ENCODE peak calls at places on chromosomes 3 and 15, in nine cellular contexts. P is AG09319; S is cardiac fibroblast; T is heart right ventricle; A is brain microvascular endothelial cell; H is right atrium auricular region; M is GM13977; F is GM10248; D is CD4-positive, alpha-beta T cell. G is an unnamed sample.

GRCh38 chr3:127951276-127951675 is 36.2 kb downstream of the KBTBD12 start:
- DNase-seq in P (no peak), S (peak; percentile 65), T (no peak), A (peak; percentile 32), H (no peak), M (no peak), F (no peak), D (no peak), G (no peak)

GRCh38 chr3:17183951-17184550 is 299.3 kb downstream of the PLCL2 start:
- DNase-seq in P (no peak), S (peak; percentile 69), T (no peak), A (no peak), H (no peak), M (no peak), F (no peak), D (no peak), G (peak; percentile 48)

GRCh38 chr15:57694264-57694663 is 12.2 kb upstream of the POLR2M start:
- DNase-seq in P (no peak), S (no peak), T (no peak), A (no peak), H (no peak), M (no peak), F (no peak), D (no peak), G (no peak)

GRCh38 chr3:56137406-56137805 is 330.9 kb downstream of the ERC2 start:
- DNase-seq in P (no peak), S (peak; percentile 67), T (no peak), A (peak; percentile 73), H (no peak), M (no peak), F (no peak), D (no peak), G (no peak)

GRCh38 chr15:70505411-70505919 is 257.9 kb downstream of the UACA start:
- DNase-seq in P (no peak), S (peak; percentile 86), T (no peak), A (peak; percentile 82), H (no peak), M (no peak), F (no peak), D (no peak), G (peak; percentile 97)

GRCh38 chr3:140365872-140366697 is 311.8 kb upstream of the TRIM42 start:
- DNase-seq in P (no peak), S (no peak), T (no peak), A (no peak), H (no peak), M (no peak), F (no peak), D (no peak), G (no peak)

GRCh38 chr3:65729973-65730372 is 308.7 kb downstream of the MAGI1 start:
- DNase-seq in P (no peak), S (peak; percentile 18), T (no peak), A (no peak), H (no peak), M (no peak), F (no peak), D (no peak), G (no peak)

GRCh38 chr3:115588201-115588600 is 35.1 kb upstream of the GAP43 start:
- DNase-seq in P (no peak), S (no peak), T (no peak), A (no peak), H (no peak), M (no peak), F (no peak), D (no peak), G (no peak)

GRCh38 chr15:51755790-51756189 is 4.4 kb downstream of the TMOD2 start:
- DNase-seq in P (no peak), S (no peak), T (no peak), A (no peak), H (no peak), M (no peak), F (no peak), D (no peak), G (no peak)

GRCh38 chr3:116253511-116253910 is 191.8 kb downstream of the LSAMP start:
- DNase-seq in P (no peak), S (no peak), T (no peak), A (no peak), H (no peak), M (no peak), F (no peak), D (no peak), G (no peak)

GRCh38 chr3:108346301-108346989 is 50.1 kb downstream of the HHLA2 start:
- DNase-seq in P (no peak), S (peak; percentile 19), T (no peak), A (no peak), H (no peak), M (no peak), F (no peak), D (no peak), G (no peak)

GRCh38 chr3:179513867-179514266 is 48.9 kb upstream of the ACTL6A start:
- DNase-seq in P (no peak), S (peak; percentile 13), T (no peak), A (peak; percentile 23), H (no peak), M (no peak), F (no peak), D (no peak), G (peak; percentile 49)

GRCh38 chr3:137787520-137787919 is 23.4 kb downstream of the SOX14 start:
- DNase-seq in P (no peak), S (no peak), T (no peak), A (no peak), H (no peak), M (no peak), F (no peak), D (no peak), G (no peak)

GRCh38 chr3:137796993-137797392 is 32.9 kb downstream of the SOX14 start:
- DNase-seq in P (no peak), S (no peak), T (no peak), A (no peak), H (no peak), M (no peak), F (no peak), D (no peak), G (no peak)

GRCh38 chr3:137792633-137793271 is 28.6 kb downstream of the SOX14 start:
- DNase-seq in P (no peak), S (peak; percentile 59), T (no peak), A (peak; percentile 34), H (no peak), M (peak; percentile 15), F (no peak), D (no peak), G (no peak)
- TF ChIP-seq CTCF in P (peak; percentile 25), S (peak; percentile 83), T (peak; percentile 20), A (peak; percentile 45), H (no peak), M (peak; percentile 63), F (peak; percentile 77), D (no peak), G (peak; percentile 66)

DNA sequence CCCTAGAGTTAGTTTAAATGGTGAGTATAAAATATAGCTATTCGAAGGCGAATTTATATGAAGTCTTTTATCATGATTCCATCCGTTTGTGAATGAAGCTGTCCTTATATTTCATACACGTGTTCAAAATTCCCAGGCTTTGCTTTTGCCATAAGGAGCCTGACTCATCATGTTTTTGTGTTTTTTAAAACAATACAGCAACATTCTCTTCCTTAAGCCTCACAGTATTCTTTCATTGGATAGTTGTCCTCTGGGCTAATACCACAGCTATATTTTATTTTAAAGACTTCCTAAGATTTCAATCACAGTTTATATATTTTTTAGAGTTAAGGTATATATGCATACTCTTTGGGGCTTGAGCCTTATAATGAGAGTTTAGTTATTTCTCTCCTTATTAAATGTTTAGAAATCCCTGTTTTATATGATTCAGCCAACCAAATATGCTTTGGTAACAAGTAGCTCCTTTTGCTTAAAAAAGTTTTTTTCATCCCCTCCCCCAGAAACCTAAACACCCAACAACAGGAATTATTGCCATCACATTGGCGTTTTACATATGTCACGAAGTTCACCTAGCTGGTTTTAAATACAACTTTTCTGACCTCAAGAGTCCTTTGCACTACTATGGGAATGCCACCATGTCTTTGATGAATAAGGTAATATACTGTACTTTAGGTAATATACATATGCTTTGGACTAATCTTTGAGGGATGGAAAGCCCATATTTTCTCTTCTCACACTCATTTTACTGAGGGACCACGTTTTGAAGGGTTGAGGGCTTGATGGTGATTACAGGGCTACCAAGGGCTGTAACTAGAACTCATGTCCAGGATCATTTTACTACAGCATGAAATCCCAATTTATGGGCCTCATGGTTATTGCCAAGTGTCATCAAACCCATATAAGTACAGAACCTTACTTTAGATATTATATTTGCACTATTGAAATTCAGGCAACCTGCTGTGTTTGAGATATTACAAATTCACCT is 28.5 kb downstream of the ST3GAL6 start:
- DNase-seq in P (no peak), S (peak; percentile 80), T (no peak), A (no peak), H (no peak), M (no peak), F (no peak), D (no peak), G (no peak)
- TF ChIP-seq CTCF in P (no peak), S (no peak), T (no peak), A (no peak), H (no peak), M (no peak), F (no peak), D (no peak), G (no peak)

GRCh38 chr3:73513260-73513659 is 111.5 kb downstream of the PDZRN3 start:
- DNase-seq in P (no peak), S (no peak), T (no peak), A (no peak), H (no peak), M (no peak), F (no peak), D (no peak), G (no peak)
- TF ChIP-seq CTCF in P (no peak), S (no peak), T (no peak), A (no peak), H (no peak), M (no peak), F (no peak), D (no peak), G (no peak)

GRCh38 chr15:41578736-41579383 is 19.8 kb downstream of the TYRO3 start:
- DNase-seq in P (no peak), S (no peak), T (no peak), A (no peak), H (no peak), M (no peak), F (no peak), D (no peak), G (no peak)

GRCh38 chr15:41584636-41585139 is 25.7 kb downstream of the TYRO3 start:
- DNase-seq in P (no peak), S (no peak), T (no peak), A (no peak), H (no peak), M (no peak), F (no peak), D (no peak), G (no peak)

GRCh38 chr15:41583795-41584194 is 24.8 kb downstream of the TYRO3 start:
- DNase-seq in P (no peak), S (no peak), T (no peak), A (no peak), H (no peak), M (no peak), F (no peak), D (no peak), G (no peak)

GRCh38 chr15:41577863-41578735 is 19.1 kb downstream of the TYRO3 start:
- DNase-seq in P (no peak), S (no peak), T (no peak), A (no peak), H (no peak), M (no peak), F (no peak), D (no peak), G (no peak)

DNA sequence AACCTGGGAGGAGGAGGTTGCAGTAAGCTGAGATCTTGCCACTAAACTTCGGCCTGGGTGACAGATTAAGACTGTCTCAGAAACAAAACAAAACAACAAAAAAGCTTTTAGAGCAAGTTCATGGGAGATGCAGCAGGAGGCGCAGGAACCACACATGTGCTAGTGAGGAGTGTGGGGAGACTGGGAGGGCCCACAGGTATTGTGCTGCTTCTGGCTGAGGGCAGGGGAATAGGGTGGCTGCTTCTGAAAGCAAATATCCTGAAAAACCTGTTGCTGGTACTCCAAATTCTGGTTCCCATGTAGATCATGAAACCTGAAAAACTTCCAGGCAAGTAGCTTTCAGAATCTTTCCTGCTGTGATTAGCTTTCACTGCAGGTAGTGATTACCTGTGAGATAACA is 22.1 kb downstream of the TYRO3 start:
- DNase-seq in P (no peak), S (peak; percentile 22), T (no peak), A (no peak), H (no peak), M (no peak), F (no peak), D (no peak), G (peak; percentile 45)
- TF ChIP-seq CTCF in P (no peak), S (peak; percentile 9), T (no peak), A (peak; percentile 35), H (no peak), M (peak; percentile 29), F (peak; percentile 13), D (no peak), G (peak; percentile 74)